ENCODE peak calls at places on chromosomes 2 and 18, in four cellular contexts. One of them, this sample, is unnamed.

GRCh38 chr2:232541195-232541960 is 1.9 kb downstream of the CHRNG start:
- DNase-seq in activated CD4-positive, alpha-beta T cell treated with anti-CD3 and anti-CD28 coated beads for 4 hours: no peak
- DNase-seq in stimulated activated naive CD8-positive, alpha-beta T cell treated with anti-CD3 and anti-CD28 coated beads, Interleukin-15, amount 100 ng/mL, for 72 hours: no peak
- DNase-seq in GM03348: no peak
- DNase-seq in this sample: no peak

GRCh38 chr2:39497077-39497867 is 60.2 kb upstream of the MAP4K3 start:
- DNase-seq in GM03348: peak; percentile 16
- DNase-seq in stimulated activated naive CD8-positive, alpha-beta T cell treated with anti-CD3 and anti-CD28 coated beads, Interleukin-15, amount 100 ng/mL, for 72 hours: no peak
- DNase-seq in activated CD4-positive, alpha-beta T cell treated with anti-CD3 and anti-CD28 coated beads for 4 hours: no peak
- DNase-seq in this sample: no peak

GRCh38 chr2:173231042-173231441 is 123.6 kb upstream of the CDCA7 start:
- DNase-seq in activated CD4-positive, alpha-beta T cell treated with anti-CD3 and anti-CD28 coated beads for 4 hours: no peak
- DNase-seq in GM03348: no peak
- DNase-seq in stimulated activated naive CD8-positive, alpha-beta T cell treated with anti-CD3 and anti-CD28 coated beads, Interleukin-15, amount 100 ng/mL, for 72 hours: no peak
- DNase-seq in this sample: peak; percentile 76

GRCh38 chr18:48902023-48902855 is 48.5 kb downstream of the SMAD7 start:
- DNase-seq in GM03348: peak; percentile 95
- DNase-seq in stimulated activated naive CD8-positive, alpha-beta T cell treated with anti-CD3 and anti-CD28 coated beads, Interleukin-15, amount 100 ng/mL, for 72 hours: no peak
- DNase-seq in activated CD4-positive, alpha-beta T cell treated with anti-CD3 and anti-CD28 coated beads for 4 hours: no peak
- DNase-seq in this sample: peak; percentile 72

GRCh38 chr2:79711098-79711497 is 198.2 kb downstream of the CTNNA2 start:
- DNase-seq in GM03348: no peak
- DNase-seq in stimulated activated naive CD8-positive, alpha-beta T cell treated with anti-CD3 and anti-CD28 coated beads, Interleukin-15, amount 100 ng/mL, for 72 hours: no peak
- DNase-seq in activated CD4-positive, alpha-beta T cell treated with anti-CD3 and anti-CD28 coated beads for 4 hours: no peak
- DNase-seq in this sample: no peak

GRCh38 chr2:148882051-148882450 is 7.0 kb downstream of the KIF5C start:
- DNase-seq in GM03348: no peak
- DNase-seq in stimulated activated naive CD8-positive, alpha-beta T cell treated with anti-CD3 and anti-CD28 coated beads, Interleukin-15, amount 100 ng/mL, for 72 hours: no peak
- DNase-seq in activated CD4-positive, alpha-beta T cell treated with anti-CD3 and anti-CD28 coated beads for 4 hours: no peak
- DNase-seq in this sample: no peak

GRCh38 chr2:138373993-138374408 is 127.6 kb upstream of the SPOPL start:
- DNase-seq in activated CD4-positive, alpha-beta T cell treated with anti-CD3 and anti-CD28 coated beads for 4 hours: no peak
- DNase-seq in stimulated activated naive CD8-positive, alpha-beta T cell treated with anti-CD3 and anti-CD28 coated beads, Interleukin-15, amount 100 ng/mL, for 72 hours: no peak
- DNase-seq in GM03348: peak; percentile 33
- DNase-seq in this sample: peak; percentile 60

GRCh38 chr2:1627628-1628371 is 116.5 kb downstream of the PXDN start:
- DNase-seq in stimulated activated naive CD8-positive, alpha-beta T cell treated with anti-CD3 and anti-CD28 coated beads, Interleukin-15, amount 100 ng/mL, for 72 hours: no peak
- DNase-seq in GM03348: no peak
- DNase-seq in activated CD4-positive, alpha-beta T cell treated with anti-CD3 and anti-CD28 coated beads for 4 hours: no peak
- DNase-seq in this sample: no peak

GRCh38 chr2:9800975-9801723 is 42.1 kb upstream of the TAF1B start:
- DNase-seq in GM03348: peak; percentile 75
- DNase-seq in stimulated activated naive CD8-positive, alpha-beta T cell treated with anti-CD3 and anti-CD28 coated beads, Interleukin-15, amount 100 ng/mL, for 72 hours: no peak
- DNase-seq in activated CD4-positive, alpha-beta T cell treated with anti-CD3 and anti-CD28 coated beads for 4 hours: peak; percentile 68
- DNase-seq in this sample: no peak

GRCh38 chr2:151728736-151729415 is 5.4 kb downstream of the NEB start:
- DNase-seq in GM03348: no peak
- DNase-seq in activated CD4-positive, alpha-beta T cell treated with anti-CD3 and anti-CD28 coated beads for 4 hours: no peak
- DNase-seq in stimulated activated naive CD8-positive, alpha-beta T cell treated with anti-CD3 and anti-CD28 coated beads, Interleukin-15, amount 100 ng/mL, for 72 hours: no peak
- DNase-seq in this sample: peak; percentile 2

GRCh38 chr2:169562519-169562918 is 11.1 kb downstream of the FASTKD1 start:
- DNase-seq in GM03348: no peak
- DNase-seq in activated CD4-positive, alpha-beta T cell treated with anti-CD3 and anti-CD28 coated beads for 4 hours: no peak
- DNase-seq in stimulated activated naive CD8-positive, alpha-beta T cell treated with anti-CD3 and anti-CD28 coated beads, Interleukin-15, amount 100 ng/mL, for 72 hours: no peak
- DNase-seq in this sample: no peak

GRCh38 chr2:20137884-20138283 is 86.5 kb upstream of the LAPTM4A start:
- DNase-seq in stimulated activated naive CD8-positive, alpha-beta T cell treated with anti-CD3 and anti-CD28 coated beads, Interleukin-15, amount 100 ng/mL, for 72 hours: peak; percentile 0
- DNase-seq in GM03348: no peak
- DNase-seq in activated CD4-positive, alpha-beta T cell treated with anti-CD3 and anti-CD28 coated beads for 4 hours: no peak
- DNase-seq in this sample: no peak

GRCh38 chr2:102520801-102521200 is 47.8 kb downstream of the SLC9A4 start:
- DNase-seq in stimulated activated naive CD8-positive, alpha-beta T cell treated with anti-CD3 and anti-CD28 coated beads, Interleukin-15, amount 100 ng/mL, for 72 hours: no peak
- DNase-seq in GM03348: no peak
- DNase-seq in activated CD4-positive, alpha-beta T cell treated with anti-CD3 and anti-CD28 coated beads for 4 hours: no peak
- DNase-seq in this sample: peak; percentile 30

GRCh38 chr2:149225446-149225845 is 104.9 kb upstream of the LYPD6 start:
- DNase-seq in GM03348: no peak
- DNase-seq in stimulated activated naive CD8-positive, alpha-beta T cell treated with anti-CD3 and anti-CD28 coated beads, Interleukin-15, amount 100 ng/mL, for 72 hours: no peak
- DNase-seq in activated CD4-positive, alpha-beta T cell treated with anti-CD3 and anti-CD28 coated beads for 4 hours: no peak
- DNase-seq in this sample: no peak

GRCh38 chr2:112075490-112076260 is 20.6 kb downstream of the TMEM87B start:
- DNase-seq in GM03348: no peak
- DNase-seq in stimulated activated naive CD8-positive, alpha-beta T cell treated with anti-CD3 and anti-CD28 coated beads, Interleukin-15, amount 100 ng/mL, for 72 hours: no peak
- DNase-seq in activated CD4-positive, alpha-beta T cell treated with anti-CD3 and anti-CD28 coated beads for 4 hours: no peak
- DNase-seq in this sample: peak; percentile 5

GRCh38 chr2:106269591-106270291 is 75.6 kb upstream of the UXS1 start:
- DNase-seq in activated CD4-positive, alpha-beta T cell treated with anti-CD3 and anti-CD28 coated beads for 4 hours: peak; percentile 53
- DNase-seq in GM03348: no peak
- DNase-seq in stimulated activated naive CD8-positive, alpha-beta T cell treated with anti-CD3 and anti-CD28 coated beads, Interleukin-15, amount 100 ng/mL, for 72 hours: peak; percentile 30
- DNase-seq in this sample: peak; percentile 42

GRCh38 chr2:3466966-3467365 is 52.4 kb downstream of the ADI1 start:
- DNase-seq in activated CD4-positive, alpha-beta T cell treated with anti-CD3 and anti-CD28 coated beads for 4 hours: no peak
- DNase-seq in stimulated activated naive CD8-positive, alpha-beta T cell treated with anti-CD3 and anti-CD28 coated beads, Interleukin-15, amount 100 ng/mL, for 72 hours: no peak
- DNase-seq in GM03348: no peak
- DNase-seq in this sample: no peak

GRCh38 chr2:206457188-206457634 is 13.9 kb downstream of the ADAM23 start:
- DNase-seq in GM03348: no peak
- DNase-seq in activated CD4-positive, alpha-beta T cell treated with anti-CD3 and anti-CD28 coated beads for 4 hours: no peak
- DNase-seq in stimulated activated naive CD8-positive, alpha-beta T cell treated with anti-CD3 and anti-CD28 coated beads, Interleukin-15, amount 100 ng/mL, for 72 hours: no peak
- DNase-seq in this sample: peak; percentile 7

GRCh38 chr2:196601430-196602306 is 37.8 kb upstream of the CCDC150 start:
- DNase-seq in activated CD4-positive, alpha-beta T cell treated with anti-CD3 and anti-CD28 coated beads for 4 hours: no peak
- DNase-seq in GM03348: peak; percentile 92
- DNase-seq in stimulated activated naive CD8-positive, alpha-beta T cell treated with anti-CD3 and anti-CD28 coated beads, Interleukin-15, amount 100 ng/mL, for 72 hours: no peak
- DNase-seq in this sample: peak; percentile 86

GRCh38 chr2:188293601-188294482 is 2.2 kb downstream of the GULP1 start:
- DNase-seq in GM03348: peak; percentile 14
- DNase-seq in activated CD4-positive, alpha-beta T cell treated with anti-CD3 and anti-CD28 coated beads for 4 hours: no peak
- DNase-seq in stimulated activated naive CD8-positive, alpha-beta T cell treated with anti-CD3 and anti-CD28 coated beads, Interleukin-15, amount 100 ng/mL, for 72 hours: no peak
- DNase-seq in this sample: peak; percentile 90

GRCh38 chr2:169034256-169034655 is 3.1 kb upstream of the ABCB11 start:
- DNase-seq in activated CD4-positive, alpha-beta T cell treated with anti-CD3 and anti-CD28 coated beads for 4 hours: no peak
- DNase-seq in GM03348: no peak
- DNase-seq in stimulated activated naive CD8-positive, alpha-beta T cell treated with anti-CD3 and anti-CD28 coated beads, Interleukin-15, amount 100 ng/mL, for 72 hours: no peak
- DNase-seq in this sample: peak; percentile 86